ENCODE peak calls at places on chromosome 17, in seven cellular contexts. One of them, this sample, is unnamed.
A peak's percentile ranks its signal among the peaks of the same experiment; 100 is the strongest.

GRCh38 chr17:2067559-2067958 is 12.7 kb downstream of the HIC1 start:
- DNase-seq in IMR-90: peak; percentile 56
- DNase-seq in A549: no peak
- DNase-seq in aorta: peak; percentile 45
- DNase-seq in small intestine: no peak
- DNase-seq in left lung: no peak
- DNase-seq in stomach: no peak
- DNase-seq in this sample: no peak

GRCh38 chr17:77248216-77249054 is 107.7 kb downstream of the SEC14L1 start:
- DNase-seq in IMR-90: no peak
- DNase-seq in A549: no peak
- DNase-seq in aorta: no peak
- DNase-seq in small intestine: no peak
- DNase-seq in left lung: no peak
- DNase-seq in stomach: no peak
- DNase-seq in this sample: no peak

GRCh38 chr17:10620823-10621222 is 36.3 kb downstream of the MYH3 start:
- DNase-seq in IMR-90: no peak
- DNase-seq in A549: no peak
- DNase-seq in aorta: no peak
- DNase-seq in small intestine: no peak
- DNase-seq in left lung: no peak
- DNase-seq in stomach: no peak
- DNase-seq in this sample: no peak

GRCh38 chr17:71902931-71903506 is 217.8 kb upstream of the SOX9 start:
- DNase-seq in IMR-90: peak; percentile 52
- DNase-seq in A549: no peak
- DNase-seq in aorta: no peak
- DNase-seq in small intestine: no peak
- DNase-seq in left lung: no peak
- DNase-seq in stomach: no peak
- DNase-seq in this sample: no peak

GRCh38 chr17:75459246-75459589 is 2.8 kb downstream of the TMEM94 start:
- DNase-seq in IMR-90: no peak
- DNase-seq in A549: no peak
- DNase-seq in aorta: no peak
- DNase-seq in small intestine: no peak
- DNase-seq in left lung: no peak
- DNase-seq in stomach: no peak
- DNase-seq in this sample: no peak

GRCh38 chr17:80005360-80006338 is 30.0 kb downstream of the TBC1D16 start:
- DNase-seq in IMR-90: peak; percentile 31
- DNase-seq in A549: peak; percentile 97
- DNase-seq in aorta: peak; percentile 66
- DNase-seq in small intestine: peak; percentile 43
- DNase-seq in left lung: peak; percentile 83
- DNase-seq in stomach: peak; percentile 56
- DNase-seq in this sample: no peak

GRCh38 chr17:13986855-13987254 is 82.4 kb upstream of the COX10 start:
- DNase-seq in IMR-90: no peak
- DNase-seq in A549: no peak
- DNase-seq in aorta: no peak
- DNase-seq in small intestine: no peak
- DNase-seq in left lung: no peak
- DNase-seq in stomach: no peak
- DNase-seq in this sample: no peak

GRCh38 chr17:73657473-73658116 is 13.3 kb upstream of the SDK2 start:
- DNase-seq in IMR-90: no peak
- DNase-seq in A549: peak; percentile 70
- DNase-seq in aorta: peak; percentile 60
- DNase-seq in small intestine: peak; percentile 48
- DNase-seq in left lung: peak; percentile 84
- DNase-seq in stomach: peak; percentile 65
- DNase-seq in this sample: no peak

GRCh38 chr17:3770471-3770870 is 30.5 kb downstream of the ITGAE start:
- DNase-seq in IMR-90: no peak
- DNase-seq in A549: no peak
- DNase-seq in aorta: peak; percentile 52
- DNase-seq in small intestine: peak; percentile 65
- DNase-seq in left lung: peak; percentile 61
- DNase-seq in stomach: no peak
- DNase-seq in this sample: no peak

GRCh38 chr17:48608494-48608834 is 2.4 kb downstream of the HOXB7 start:
- DNase-seq in IMR-90: no peak
- DNase-seq in A549: no peak
- DNase-seq in aorta: no peak
- DNase-seq in small intestine: no peak
- DNase-seq in left lung: no peak
- DNase-seq in stomach: no peak
- DNase-seq in this sample: no peak
- H3K27ac ChIP-seq in IMR-90: no peak overlapping the region
- H3K27ac ChIP-seq in A549: peak overlapping the region; percentile 93
- H3K27ac ChIP-seq in aorta: no peak overlapping the region
- H3K27ac ChIP-seq in small intestine: no peak overlapping the region
- H3K27ac ChIP-seq in left lung: no peak overlapping the region
- H3K27ac ChIP-seq in stomach: no peak overlapping the region
- H3K27ac ChIP-seq in this sample: no peak overlapping the region

GRCh38 chr17:7851438-7852261 is 3.2 kb upstream of the TMEM88 start:
- DNase-seq in IMR-90: peak; percentile 81
- DNase-seq in A549: peak; percentile 78
- DNase-seq in aorta: peak; percentile 94
- DNase-seq in small intestine: peak; percentile 94
- DNase-seq in left lung: peak; percentile 97
- DNase-seq in stomach: peak; percentile 94
- DNase-seq in this sample: peak; percentile 89
- H3K27ac ChIP-seq in IMR-90: no peak overlapping the region
- H3K27ac ChIP-seq in A549: no peak overlapping the region
- H3K27ac ChIP-seq in aorta: no peak overlapping the region
- H3K27ac ChIP-seq in small intestine: no peak overlapping the region
- H3K27ac ChIP-seq in left lung: no peak overlapping the region
- H3K27ac ChIP-seq in stomach: peak overlapping the region; percentile 42
- H3K27ac ChIP-seq in this sample: no peak overlapping the region

GRCh38 chr17:19348081-19348650 is 14.4 kb downstream of the B9D1 start:
- DNase-seq in IMR-90: no peak
- DNase-seq in A549: no peak
- DNase-seq in aorta: peak; percentile 30
- DNase-seq in small intestine: no peak
- DNase-seq in left lung: no peak
- DNase-seq in stomach: no peak
- DNase-seq in this sample: no peak
- H3K27ac ChIP-seq in IMR-90: no peak overlapping the region
- H3K27ac ChIP-seq in A549: peak overlapping the region; percentile 93
- H3K27ac ChIP-seq in aorta: no peak overlapping the region
- H3K27ac ChIP-seq in small intestine: no peak overlapping the region
- H3K27ac ChIP-seq in left lung: no peak overlapping the region
- H3K27ac ChIP-seq in stomach: peak overlapping the region; percentile 79
- H3K27ac ChIP-seq in this sample: peak overlapping the region; percentile 94

GRCh38 chr17:43074869-43075268 is 49.8 kb downstream of the RND2 start:
- DNase-seq in IMR-90: no peak
- DNase-seq in A549: no peak
- DNase-seq in aorta: no peak
- DNase-seq in small intestine: no peak
- DNase-seq in left lung: no peak
- DNase-seq in stomach: no peak
- DNase-seq in this sample: no peak

GRCh38 chr17:43070872-43071271 is 45.8 kb downstream of the RND2 start:
- DNase-seq in IMR-90: no peak
- DNase-seq in A549: no peak
- DNase-seq in aorta: no peak
- DNase-seq in small intestine: no peak
- DNase-seq in left lung: no peak
- DNase-seq in stomach: no peak
- DNase-seq in this sample: no peak

GRCh38 chr17:43068570-43069367 is 43.7 kb downstream of the RND2 start:
- DNase-seq in IMR-90: no peak
- DNase-seq in A549: no peak
- DNase-seq in aorta: no peak
- DNase-seq in small intestine: no peak
- DNase-seq in left lung: no peak
- DNase-seq in stomach: no peak
- DNase-seq in this sample: no peak

GRCh38 chr17:43069368-43069898 is 44.4 kb downstream of the RND2 start:
- DNase-seq in IMR-90: no peak
- DNase-seq in A549: no peak
- DNase-seq in aorta: no peak
- DNase-seq in small intestine: no peak
- DNase-seq in left lung: no peak
- DNase-seq in stomach: no peak
- DNase-seq in this sample: no peak

GRCh38 chr17:43070257-43070656 is 45.2 kb downstream of the RND2 start:
- DNase-seq in IMR-90: no peak
- DNase-seq in A549: no peak
- DNase-seq in aorta: no peak
- DNase-seq in small intestine: no peak
- DNase-seq in left lung: no peak
- DNase-seq in stomach: no peak
- DNase-seq in this sample: no peak
- H3K27ac ChIP-seq in IMR-90: no peak overlapping the region
- H3K27ac ChIP-seq in A549: no peak overlapping the region
- H3K27ac ChIP-seq in aorta: no peak overlapping the region
- H3K27ac ChIP-seq in small intestine: no peak overlapping the region
- H3K27ac ChIP-seq in left lung: no peak overlapping the region
- H3K27ac ChIP-seq in stomach: no peak overlapping the region
- H3K27ac ChIP-seq in this sample: no peak overlapping the region

DNA sequence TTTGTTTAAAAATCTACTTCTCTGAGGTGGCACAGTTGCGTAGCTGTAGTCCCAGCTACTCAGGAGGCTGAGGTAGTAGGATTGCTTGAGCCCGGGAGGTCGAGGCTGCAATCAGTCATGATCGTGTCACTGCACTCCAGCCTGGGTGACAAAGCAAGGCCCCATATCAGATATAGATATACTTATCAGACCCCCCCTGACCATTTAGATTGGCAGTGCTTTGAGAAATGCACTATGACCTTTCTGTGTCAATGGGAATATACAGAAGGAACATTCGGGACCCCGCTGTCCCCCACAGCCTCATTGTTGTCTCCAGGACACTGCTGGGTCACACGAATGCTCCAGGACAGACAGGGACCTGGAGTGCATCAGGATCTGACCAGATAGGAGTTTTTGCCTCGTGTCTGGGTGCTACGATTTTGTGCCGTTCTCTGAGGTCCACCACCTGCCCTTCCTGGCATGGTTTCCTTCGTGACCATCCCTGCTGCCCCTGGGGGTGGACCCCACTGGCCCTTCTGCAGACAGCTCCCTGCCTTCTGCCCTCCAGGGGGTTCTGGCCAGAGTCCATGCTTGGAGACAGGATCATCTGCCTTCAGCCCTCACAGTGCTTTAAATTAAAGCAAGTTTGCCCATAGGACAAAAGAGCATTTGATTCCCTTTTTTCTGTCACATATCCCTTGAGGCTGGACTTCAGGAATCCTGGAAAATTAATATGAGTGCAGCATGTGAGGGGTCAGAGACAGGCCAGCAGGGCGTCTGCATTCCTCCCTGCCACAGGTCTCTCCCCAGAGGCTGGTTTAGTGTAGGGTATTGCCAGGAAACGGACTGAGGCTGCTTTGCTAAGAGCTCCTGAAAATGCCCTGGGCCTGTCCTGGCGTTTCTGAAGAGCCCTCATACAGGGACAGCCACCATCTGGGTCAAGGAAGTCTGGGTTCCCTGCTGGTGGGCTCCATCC is 19.3 kb downstream of the PLD6 start:
- DNase-seq in IMR-90: no peak
- DNase-seq in A549: no peak
- DNase-seq in aorta: no peak
- DNase-seq in small intestine: no peak
- DNase-seq in left lung: peak; percentile 28
- DNase-seq in stomach: no peak
- DNase-seq in this sample: no peak
- H3K27ac ChIP-seq in IMR-90: no peak overlapping the region
- H3K27ac ChIP-seq in A549: no peak overlapping the region
- H3K27ac ChIP-seq in aorta: no peak overlapping the region
- H3K27ac ChIP-seq in small intestine: no peak overlapping the region
- H3K27ac ChIP-seq in left lung: peak overlapping the region; percentile 57
- H3K27ac ChIP-seq in stomach: peak overlapping the region; percentile 11
- H3K27ac ChIP-seq in this sample: no peak overlapping the region

DNA sequence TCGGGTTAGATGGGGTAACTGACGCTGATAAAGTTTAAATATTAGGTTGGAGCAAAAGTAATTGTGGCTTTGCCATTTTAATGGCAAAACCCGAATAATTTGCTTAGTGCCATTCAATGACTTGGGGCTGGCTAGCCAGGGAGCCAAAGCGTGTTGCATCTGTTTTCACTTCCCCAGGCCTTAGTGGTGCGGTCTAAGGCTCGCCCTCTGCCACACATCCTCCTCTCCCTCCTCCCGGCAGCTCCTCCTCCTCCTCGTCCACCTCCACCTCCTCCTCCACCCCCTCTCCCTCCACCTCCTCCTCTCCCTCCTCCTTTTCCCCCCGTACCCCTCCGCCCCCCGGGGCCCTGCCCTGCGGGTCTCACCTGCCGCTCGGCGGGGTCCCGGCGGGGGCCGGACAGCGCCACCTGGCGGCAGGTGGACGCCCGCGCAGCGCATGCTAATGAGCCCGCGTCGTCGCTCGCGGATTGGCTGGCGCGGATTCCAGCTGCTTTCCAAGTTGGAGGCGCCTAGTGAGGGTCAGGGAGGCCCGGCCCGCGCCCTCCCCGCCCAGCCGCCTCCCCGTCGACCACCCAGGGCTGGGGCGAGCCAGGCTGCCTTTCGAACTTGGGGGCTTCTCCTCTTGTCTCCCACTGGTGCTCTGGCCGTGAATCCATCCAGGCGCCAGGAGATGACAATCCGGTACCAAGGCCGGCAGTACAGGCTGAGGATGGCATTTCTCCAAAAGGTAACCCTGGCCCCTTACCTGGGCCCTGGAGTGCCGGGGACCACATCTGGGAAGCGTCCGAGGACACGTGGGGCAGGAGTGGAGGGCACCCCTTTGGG is 36.6 kb upstream of the RGS9 start:
- DNase-seq in IMR-90: peak; percentile 47
- DNase-seq in A549: peak; percentile 80
- DNase-seq in aorta: peak; percentile 92
- DNase-seq in small intestine: peak; percentile 80
- DNase-seq in left lung: peak; percentile 97
- DNase-seq in stomach: peak; percentile 91
- DNase-seq in this sample: peak; percentile 90
- H3K27ac ChIP-seq in IMR-90: no peak overlapping the region
- H3K27ac ChIP-seq in A549: peak overlapping the region; percentile 87
- H3K27ac ChIP-seq in aorta: no peak overlapping the region
- H3K27ac ChIP-seq in small intestine: peak overlapping the region; percentile 87
- H3K27ac ChIP-seq in left lung: peak overlapping the region; percentile 60
- H3K27ac ChIP-seq in stomach: peak overlapping the region; percentile 83
- H3K27ac ChIP-seq in this sample: peak overlapping the region; percentile 63

GRCh38 chr17:65531508-65532431 is 29.7 kb downstream of the AXIN2 start:
- DNase-seq in IMR-90: peak; percentile 67
- DNase-seq in A549: peak; percentile 46
- DNase-seq in aorta: peak; percentile 66
- DNase-seq in small intestine: peak; percentile 38
- DNase-seq in left lung: no peak
- DNase-seq in stomach: peak; percentile 44
- DNase-seq in this sample: no peak

GRCh38 chr17:65533855-65534457 is 27.5 kb downstream of the AXIN2 start:
- DNase-seq in IMR-90: no peak
- DNase-seq in A549: no peak
- DNase-seq in aorta: peak; percentile 41
- DNase-seq in small intestine: no peak
- DNase-seq in left lung: no peak
- DNase-seq in stomach: no peak
- DNase-seq in this sample: no peak

GRCh38 chr17:65532491-65532890 is 29.0 kb downstream of the AXIN2 start:
- DNase-seq in IMR-90: no peak
- DNase-seq in A549: no peak
- DNase-seq in aorta: no peak
- DNase-seq in small intestine: no peak
- DNase-seq in left lung: no peak
- DNase-seq in stomach: no peak
- DNase-seq in this sample: no peak

GRCh38 chr17:65530985-65531507 is 30.4 kb downstream of the AXIN2 start:
- DNase-seq in IMR-90: peak; percentile 88
- DNase-seq in A549: no peak
- DNase-seq in aorta: no peak
- DNase-seq in small intestine: no peak
- DNase-seq in left lung: no peak
- DNase-seq in stomach: no peak
- DNase-seq in this sample: no peak

GRCh38 chr17:65533056-65533745 is 28.2 kb downstream of the AXIN2 start:
- DNase-seq in IMR-90: no peak
- DNase-seq in A549: no peak
- DNase-seq in aorta: peak; percentile 18
- DNase-seq in small intestine: no peak
- DNase-seq in left lung: no peak
- DNase-seq in stomach: no peak
- DNase-seq in this sample: no peak
- H3K27ac ChIP-seq in IMR-90: no peak overlapping the region
- H3K27ac ChIP-seq in A549: no peak overlapping the region
- H3K27ac ChIP-seq in aorta: no peak overlapping the region
- H3K27ac ChIP-seq in small intestine: no peak overlapping the region
- H3K27ac ChIP-seq in left lung: peak overlapping the region; percentile 50
- H3K27ac ChIP-seq in stomach: no peak overlapping the region
- H3K27ac ChIP-seq in this sample: no peak overlapping the region